ENCODE peak calls at places on chromosomes 5 and 9, in four cellular contexts. One of them, this sample, is unnamed.

GRCh38 chr9:126147620-126148522 is 178.8 kb upstream of the MVB12B start:
- DNase-seq in M059J: no peak
- DNase-seq in iris pigment epithelial cell: no peak
- DNase-seq in NCI-H345: no peak
- DNase-seq in this sample: no peak

GRCh38 chr9:665296-665695 is 176.2 kb upstream of the DMRT1 start:
- DNase-seq in NCI-H345: no peak
- DNase-seq in M059J: no peak
- DNase-seq in iris pigment epithelial cell: no peak
- DNase-seq in this sample: no peak

GRCh38 chr9:128683340-128684064 is 5.5 kb upstream of the SET start:
- DNase-seq in M059J: peak
- DNase-seq in iris pigment epithelial cell: peak
- DNase-seq in NCI-H345: no peak
- DNase-seq in this sample: peak

GRCh38 chr9:89427621-89428221 is 70.2 kb downstream of the SEMA4D start:
- DNase-seq in M059J: peak
- DNase-seq in iris pigment epithelial cell: no peak
- DNase-seq in NCI-H345: no peak
- DNase-seq in this sample: peak

GRCh38 chr9:37798677-37799076 is 1.9 kb upstream of the DCAF10 start:
- DNase-seq in M059J: no peak
- DNase-seq in NCI-H345: no peak
- DNase-seq in iris pigment epithelial cell: no peak
- DNase-seq in this sample: no peak

GRCh38 chr9:4070266-4070665 is 229.6 kb downstream of the GLIS3 start:
- DNase-seq in iris pigment epithelial cell: no peak
- DNase-seq in M059J: no peak
- DNase-seq in NCI-H345: no peak
- DNase-seq in this sample: no peak

GRCh38 chr5:40518511-40518917 is 161.2 kb upstream of the PTGER4 start:
- DNase-seq in M059J: peak
- DNase-seq in NCI-H345: no peak
- DNase-seq in iris pigment epithelial cell: peak
- DNase-seq in this sample: peak

GRCh38 chr5:146388418-146388817 is 49.8 kb downstream of the POU4F3 start:
- DNase-seq in M059J: peak
- DNase-seq in iris pigment epithelial cell: peak
- DNase-seq in NCI-H345: no peak
- DNase-seq in this sample: peak

GRCh38 chr9:82957526-82958379 is 105.2 kb downstream of the RASEF start:
- DNase-seq in iris pigment epithelial cell: peak
- DNase-seq in M059J: peak
- DNase-seq in NCI-H345: no peak
- DNase-seq in this sample: no peak

GRCh38 chr9:114503009-114503408 is 2.3 kb downstream of the WHRN start:
- DNase-seq in NCI-H345: peak
- DNase-seq in iris pigment epithelial cell: no peak
- DNase-seq in M059J: no peak
- DNase-seq in this sample: no peak

GRCh38 chr5:10507575-10508024 is 56.3 kb upstream of the ANKRD33B start:
- DNase-seq in iris pigment epithelial cell: peak
- DNase-seq in M059J: peak
- DNase-seq in NCI-H345: no peak
- DNase-seq in this sample: peak

GRCh38 chr9:121574771-121575519 is 75.3 kb upstream of the GGTA1 start:
- DNase-seq in NCI-H345: no peak
- DNase-seq in M059J: no peak
- DNase-seq in iris pigment epithelial cell: no peak
- DNase-seq in this sample: no peak